ENCODE peak calls at places on chromosomes 12 and 14, in ten cellular contexts. E is K562, Y is stomach, L is A549, I is tibial nerve, N is GM12878, H is suprapubic skin, V is sigmoid colon, W is SK-N-SH, X is transverse colon. M is an unnamed sample.

GRCh38 chr12:2891240-2892053 is 756 bp downstream of the TULP3 start:
- DNase-seq in V (peak), H (no peak), N (no peak), E (peak), Y (peak), X (peak), W (peak), I (no peak), L (peak), M (peak)

GRCh38 chr14:94056579-94057308 is 24.3 kb downstream of the DDX24 start:
- DNase-seq in H (no peak), Y (no peak), X (no peak), L (no peak), V (no peak), E (no peak), N (peak), W (no peak), I (no peak), M (no peak)

GRCh38 chr14:92511472-92512247 is 1.9 kb upstream of the RIN3 start:
- DNase-seq in W (peak), E (no peak), N (no peak), H (no peak), V (peak), I (no peak), X (peak), Y (no peak), L (peak), M (no peak)

GRCh38 chr14:90318016-90318415 is 13.7 kb downstream of the NRDE2 start:
- DNase-seq in I (no peak), E (no peak), Y (no peak), W (no peak), L (no peak), N (no peak), X (no peak), H (no peak), V (no peak), M (no peak)

GRCh38 chr12:12562016-12562483 is 613 bp downstream of the DUSP16 start:
- DNase-seq in H (peak), X (peak), L (no peak), W (no peak), E (peak), I (no peak), V (peak), Y (no peak), N (no peak), M (no peak)

GRCh38 chr14:26765768-26766550 is 168.1 kb upstream of the NOVA1 start:
- DNase-seq in N (no peak), I (peak), W (no peak), L (no peak), E (no peak), V (peak), X (peak), Y (no peak), H (no peak), M (peak)

GRCh38 chr14:91078095-91078737 is 17.8 kb upstream of the RPS6KA5 start:
- DNase-seq in V (no peak), N (peak), Y (no peak), W (no peak), I (no peak), X (no peak), H (no peak), E (no peak), L (no peak), M (no peak)

GRCh38 chr12:45284096-45284901 is 68.4 kb downstream of the ANO6 start:
- DNase-seq in L (no peak), W (no peak), H (no peak), V (no peak), I (no peak), X (no peak), E (no peak), Y (no peak), N (no peak), M (no peak)

GRCh38 chr12:31585271-31585670 is 5.7 kb downstream of the DENND5B start:
- DNase-seq in N (no peak), X (no peak), L (no peak), Y (no peak), I (no peak), E (no peak), H (no peak), W (no peak), V (no peak), M (no peak)

GRCh38 chr12:51009038-51009437 is 17.1 kb downstream of the SLC11A2 start:
- DNase-seq in H (peak), X (peak), I (peak), W (no peak), V (peak), Y (peak), L (no peak), N (no peak), E (no peak), M (no peak)

GRCh38 chr14:63598821-63599220 is 42.9 kb downstream of the WDR89 start:
- DNase-seq in H (no peak), X (no peak), N (no peak), W (no peak), I (no peak), V (no peak), L (no peak), E (no peak), Y (no peak), M (no peak)

GRCh38 chr12:50715174-50715573 is 48.7 kb upstream of the ATF1 start:
- DNase-seq in V (no peak), I (no peak), X (no peak), L (no peak), H (no peak), W (no peak), N (no peak), Y (peak), E (no peak), M (no peak)

GRCh38 chr14:65287264-65288131 is 125.0 kb upstream of the FUT8 start:
- DNase-seq in L (no peak), W (no peak), E (no peak), X (peak), V (no peak), H (no peak), Y (no peak), N (no peak), I (no peak), M (no peak)

GRCh38 chr12:112283541-112283940 is 98.7 kb downstream of the HECTD4 start:
- DNase-seq in X (no peak), I (no peak), H (no peak), N (no peak), Y (no peak), E (no peak), L (no peak), V (no peak), W (no peak), M (no peak)

GRCh38 chr12:131827961-131828534 is at the start of gene MMP17:
- DNase-seq in H (no peak), W (peak), N (no peak), I (peak), Y (no peak), E (peak), V (peak), X (peak), L (peak), M (peak)

GRCh38 chr12:25423355-25423754 is 129.7 kb downstream of the LMNTD1 start:
- DNase-seq in L (no peak), W (no peak), I (no peak), H (no peak), E (no peak), N (no peak), X (peak), V (no peak), Y (peak), M (no peak)

GRCh38 chr12:102436867-102437266 is 43.5 kb downstream of the IGF1 start:
- DNase-seq in Y (no peak), I (no peak), W (no peak), H (no peak), E (no peak), X (no peak), L (no peak), V (no peak), N (no peak), M (no peak)

GRCh38 chr12:132159555-132160003 is 15.3 kb downstream of the NOC4L start:
- DNase-seq in N (no peak), W (no peak), V (no peak), X (no peak), Y (no peak), L (no peak), E (no peak), H (no peak), I (no peak), M (no peak)

GRCh38 chr14:89303452-89304435 is 113.3 kb downstream of the FOXN3 start:
- DNase-seq in H (peak), Y (peak), I (peak), N (peak), L (no peak), E (no peak), W (no peak), V (peak), X (peak), M (peak)

GRCh38 chr12:87953257-87953860 is 75.8 kb downstream of the C12orf50 start:
- DNase-seq in L (peak), E (peak), N (no peak), I (no peak), Y (no peak), X (no peak), V (no peak), W (peak), H (no peak), M (no peak)
- TF ChIP-seq EP300 in L (no peak), E (no peak), N (no peak), I (no peak), Y (no peak), X (no peak), V (no peak), W (no peak), H (no peak), M (no peak)

GRCh38 chr14:30322819-30323218 is 236.1 kb upstream of the G2E3 start:
- DNase-seq in V (no peak), I (no peak), H (no peak), W (no peak), L (no peak), Y (no peak), X (no peak), E (no peak), N (no peak), M (no peak)
- TF ChIP-seq EP300 in V (no peak), I (no peak), H (no peak), W (no peak), L (no peak), Y (no peak), X (no peak), E (no peak), N (no peak), M (no peak)

GRCh38 chr12:30146561-30146960 is 362.8 kb upstream of the TMTC1 start:
- DNase-seq in N (no peak), H (no peak), V (no peak), E (no peak), X (no peak), I (no peak), W (no peak), Y (no peak), L (no peak), M (no peak)

DNA sequence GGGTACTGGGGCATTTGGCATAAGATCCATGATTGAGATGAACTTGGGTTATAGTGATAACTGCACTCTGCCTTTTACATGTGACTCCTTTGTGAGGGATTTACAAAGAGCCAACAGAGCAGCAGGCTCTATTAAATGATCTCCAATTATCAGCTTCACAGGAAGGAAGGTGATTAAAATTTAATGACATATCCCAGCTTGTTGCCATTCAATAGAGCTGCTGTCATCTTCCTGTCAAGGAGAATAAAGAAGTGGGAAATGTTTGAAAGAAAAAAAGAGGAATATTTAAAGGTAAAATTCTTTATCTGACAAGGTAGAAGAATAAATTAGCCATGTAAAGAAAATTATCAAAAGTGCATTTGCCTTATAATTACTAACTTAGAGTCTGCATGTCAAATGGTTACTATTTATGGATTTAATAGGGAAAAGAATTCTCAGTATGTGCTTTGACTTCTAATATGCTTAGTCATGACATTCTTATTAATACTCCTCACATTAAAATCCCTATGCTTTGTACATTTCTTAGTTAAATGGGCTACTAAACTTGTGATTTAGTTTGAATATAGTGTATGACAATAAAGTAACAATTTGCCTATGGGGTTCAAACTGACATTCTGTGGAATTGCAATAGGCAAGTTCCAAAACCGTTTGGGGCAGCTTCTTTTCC is 361.7 kb upstream of the TMTC1 start:
- DNase-seq in H (no peak), I (no peak), V (no peak), N (no peak), L (no peak), Y (no peak), W (no peak), E (no peak), X (no peak), M (no peak)
- TF ChIP-seq EP300 in H (no peak), I (no peak), V (no peak), N (no peak), L (no peak), Y (no peak), W (no peak), E (no peak), X (no peak), M (no peak)

DNA sequence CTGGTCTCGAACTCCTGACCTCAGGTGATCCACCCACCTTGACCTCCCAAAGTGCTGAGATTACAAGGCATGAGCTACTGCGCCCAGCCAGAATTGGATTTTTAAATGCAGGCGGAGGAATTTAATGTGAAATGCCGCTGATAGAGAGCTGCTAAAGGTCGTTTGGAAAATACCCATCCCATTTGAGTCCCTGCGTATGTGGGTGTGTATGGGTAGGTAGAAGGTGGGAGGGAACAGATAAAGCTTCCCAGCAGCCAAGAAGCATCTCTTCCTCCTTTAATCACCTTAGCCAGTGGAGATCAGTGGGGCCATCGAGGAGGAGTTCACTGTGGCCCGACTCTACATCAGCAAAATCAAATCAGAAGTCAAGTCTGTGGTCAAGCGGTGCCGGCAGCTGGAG is 16.2 kb upstream of the PIP4K2C start:
- DNase-seq in I (no peak), V (no peak), L (no peak), W (no peak), Y (no peak), X (no peak), H (no peak), E (no peak), N (no peak), M (no peak)
- TF ChIP-seq EP300 in I (no peak), V (no peak), L (no peak), W (no peak), Y (no peak), X (no peak), H (no peak), E (no peak), N (no peak), M (no peak)

GRCh38 chr12:5969156-5969973 is 24.3 kb upstream of the ANO2 start:
- DNase-seq in X (no peak), E (no peak), L (no peak), Y (no peak), H (no peak), N (no peak), I (no peak), W (no peak), V (no peak), M (no peak)
- TF ChIP-seq EP300 in X (no peak), E (no peak), L (no peak), Y (no peak), H (no peak), N (no peak), I (no peak), W (no peak), V (no peak), M (no peak)

DNA sequence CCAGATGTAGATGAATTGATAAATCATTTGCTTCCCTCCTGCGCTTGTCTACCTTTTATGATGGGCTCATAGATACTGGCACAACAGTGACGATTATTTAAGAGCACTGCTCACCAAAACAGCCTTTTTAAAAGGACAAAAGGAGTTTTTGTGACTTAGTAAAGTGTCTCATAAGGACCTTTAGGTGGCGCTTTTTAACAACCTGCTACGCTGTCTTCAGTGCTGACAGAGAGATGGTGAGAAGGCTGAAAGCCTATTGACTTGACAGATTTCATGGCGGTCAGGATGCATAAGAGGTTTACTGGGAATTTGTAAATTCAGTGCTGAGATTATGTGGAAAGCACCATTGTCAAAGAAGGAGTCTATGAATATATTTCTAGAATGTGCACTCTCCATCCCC is 87.6 kb downstream of the SLC15A5 start:
- DNase-seq in N (no peak), X (no peak), H (no peak), E (peak), Y (no peak), W (no peak), L (no peak), V (no peak), I (no peak), M (no peak)
- TF ChIP-seq EP300 in N (no peak), X (no peak), H (no peak), E (no peak), Y (no peak), W (no peak), L (no peak), V (no peak), I (no peak), M (no peak)

GRCh38 chr12:52522346-52523011 is 2.3 kb upstream of the KRT5 start:
- DNase-seq in I (no peak), E (no peak), N (no peak), X (no peak), H (peak), W (no peak), Y (no peak), L (no peak), V (peak), M (no peak)
- TF ChIP-seq EP300 in I (no peak), E (no peak), N (no peak), X (no peak), H (no peak), W (no peak), Y (no peak), L (no peak), V (no peak), M (no peak)

DNA sequence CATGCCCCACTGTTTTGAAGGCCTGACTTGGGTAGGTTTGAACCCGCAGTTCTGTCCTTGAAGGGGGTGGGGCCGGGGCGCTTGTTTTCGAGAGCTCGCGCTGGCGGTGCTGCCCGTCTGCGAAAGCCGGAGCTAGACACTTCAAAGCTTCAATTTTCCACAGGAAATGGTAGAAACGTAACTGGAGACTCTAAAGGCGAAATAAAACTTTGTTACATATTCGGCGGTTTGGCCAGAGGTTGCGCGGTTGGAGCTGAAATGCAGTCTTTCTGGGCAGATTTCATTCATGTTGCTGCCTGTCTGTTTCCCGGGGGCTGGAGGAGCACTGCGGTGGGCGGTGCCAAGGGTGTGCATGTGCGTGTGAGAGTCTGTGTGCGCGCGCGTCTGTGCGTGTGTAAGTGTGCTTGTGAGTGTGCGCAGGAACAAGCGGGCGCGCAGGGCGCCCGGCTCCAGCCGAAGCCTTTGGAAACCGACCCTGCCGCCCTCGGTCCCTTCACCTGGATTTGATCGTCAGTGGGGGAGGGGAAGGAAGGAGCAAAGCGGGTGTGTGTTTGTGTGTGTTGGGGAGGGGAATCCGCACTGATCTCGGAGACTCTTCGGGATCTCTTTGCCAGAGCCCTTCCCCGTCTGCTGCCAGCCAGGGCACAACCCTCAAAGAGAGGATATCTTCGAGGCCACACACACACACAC is 227.7 kb upstream of the CRY1 start:
- DNase-seq in X (peak), Y (no peak), L (peak), H (no peak), I (no peak), W (peak), E (no peak), V (no peak), N (no peak), M (no peak)
- TF ChIP-seq EP300 in X (no peak), Y (no peak), L (no peak), H (no peak), I (no peak), W (no peak), E (no peak), V (no peak), N (no peak), M (no peak)